ENCODE peak calls at places on chromosome 22, in five cellular contexts. F is HepG2, L is H1, V is K562, R is GM12878. K is an unnamed sample. For H3K4me1, the result is how much of the 10 kb centered on the place peaks cover.

GRCh38 chr22:25839755-25840154 is 97.8 kb downstream of the MYO18B start:
- DNase-seq in F (no peak), L (peak), R (no peak), V (no peak), K (no peak)

GRCh38 chr22:45934659-45935341 is 42.2 kb downstream of the WNT7B start:
- DNase-seq in F (peak), L (no peak), R (no peak), V (no peak), K (peak)

GRCh38 chr22:24289138-24289537 is 18.5 kb downstream of the SPECC1L start:
- DNase-seq in F (no peak), R (no peak), V (no peak), L (no peak), K (no peak)

GRCh38 chr22:45151503-45151902 is 12.2 kb upstream of the NUP50 start:
- DNase-seq in L (no peak), V (no peak), F (no peak), R (no peak), K (no peak)

GRCh38 chr22:16699336-16699735 is 106.7 kb upstream of the CCT8L2 start:
- DNase-seq in V (no peak), L (no peak), F (no peak), R (no peak), K (no peak)

GRCh38 chr22:29503811-29504372 is 23.9 kb downstream of the NEFH start:
- DNase-seq in R (no peak), F (no peak), L (no peak), V (peak), K (no peak)

GRCh38 chr22:32636884-32637283 is 162.3 kb downstream of the FBXO7 start:
- DNase-seq in F (no peak), R (no peak), L (no peak), V (no peak), K (no peak)

GRCh38 chr22:35462558-35463230 is 62.8 kb downstream of the MCM5 start:
- DNase-seq in L (no peak), F (no peak), R (no peak), V (no peak), K (no peak)

GRCh38 chr22:49355206-49355920 is 472.3 kb downstream of the BRD1 start:
- DNase-seq in F (no peak), V (no peak), R (no peak), L (peak), K (no peak)

GRCh38 chr22:39625554-39626537 is 55.3 kb downstream of the CACNA1I start:
- DNase-seq in L (no peak), V (peak), R (no peak), F (no peak), K (no peak)
- H3K27ac ChIP-seq in L (no peak), V (peak), R (no peak), F (no peak), K (no peak)

GRCh38 chr22:30890689-30891442 is 77.7 kb downstream of the MORC2 start:
- DNase-seq in R (no peak), F (no peak), L (peak), V (peak), K (peak)
- H3K4me1 ChIP-seq in R (under half), F (under half), L (under half), V (under half), K (under half)

DNA sequence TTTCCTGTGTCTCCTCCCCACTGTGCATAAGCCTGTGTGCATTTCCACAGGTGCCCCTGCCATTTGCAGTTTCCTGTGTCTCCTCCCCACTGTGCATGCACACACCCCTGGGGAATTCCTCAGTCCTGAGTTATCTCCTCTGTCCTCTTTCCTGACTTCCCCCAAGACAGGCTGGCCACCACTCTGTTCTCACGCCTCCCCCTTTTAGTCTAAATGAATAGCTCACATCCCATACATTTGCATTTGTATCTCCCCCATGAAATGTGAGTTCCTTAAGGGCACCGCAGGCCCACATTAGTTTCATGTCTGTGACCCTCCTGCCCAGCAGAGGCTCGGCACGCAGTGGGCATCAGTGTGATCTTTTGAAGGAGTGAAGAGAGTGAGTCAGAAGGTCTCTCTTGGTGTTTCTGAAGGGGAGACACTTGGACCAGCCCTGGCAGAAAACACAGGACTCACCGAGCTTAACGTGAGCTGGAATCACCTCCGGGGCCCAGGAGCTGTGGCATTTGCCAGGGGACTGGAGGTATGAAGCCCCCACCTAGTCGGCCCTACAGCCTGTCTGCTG is 6.2 kb downstream of the LRRC74B start:
- DNase-seq in L (no peak), R (peak), F (no peak), V (no peak), K (no peak)
- TF ChIP-seq ZNF274 in L (no peak), R (no peak), F (no peak), V (no peak), K (no peak)

GRCh38 chr22:37302617-37303555 is 20.6 kb downstream of the CYTH4 start:
- DNase-seq in R (no peak), F (no peak), L (no peak), V (no peak), K (no peak)

GRCh38 chr22:37304595-37305343 is 22.5 kb downstream of the CYTH4 start:
- DNase-seq in V (peak), F (peak), L (no peak), R (no peak), K (no peak)

GRCh38 chr22:37301144-37301820 is 19.0 kb downstream of the CYTH4 start:
- DNase-seq in R (no peak), L (no peak), V (no peak), F (no peak), K (no peak)

GRCh38 chr22:37305873-37306272 is 23.6 kb downstream of the CYTH4 start:
- DNase-seq in F (no peak), V (no peak), L (no peak), R (no peak), K (no peak)

DNA sequence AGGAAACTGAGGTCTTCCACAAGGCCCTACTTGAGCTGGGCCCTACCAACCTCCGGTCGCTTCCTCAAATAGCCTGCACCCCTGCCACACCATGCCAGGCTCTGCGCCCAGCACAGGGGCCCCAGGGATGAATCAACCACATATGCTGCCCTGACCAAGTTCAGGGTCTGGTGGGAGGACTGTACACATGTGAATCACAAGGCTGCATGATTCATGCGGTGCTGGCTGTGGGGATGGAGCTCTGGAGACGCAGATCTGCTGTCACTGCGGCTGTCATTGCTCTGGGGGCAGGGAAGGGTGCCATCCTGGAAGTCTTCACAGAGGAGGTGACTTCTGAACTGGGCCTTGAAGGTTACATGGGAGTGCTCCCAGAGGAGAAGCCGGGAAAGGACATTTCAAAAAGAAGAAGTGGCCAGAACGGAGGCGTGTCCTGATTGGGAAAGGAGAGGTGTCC is 21.5 kb downstream of the CYTH4 start:
- DNase-seq in R (no peak), F (peak), L (no peak), V (peak), K (peak)
- H3K27ac ChIP-seq in R (no peak), F (no peak), L (no peak), V (peak), K (peak)